ENCODE peak calls at places on chromosomes 4 and X, in seven cellular contexts. One of them, this sample, is unnamed.

GRCh38 chr4:74157116-74157742 is 689 bp upstream of the MTHFD2L start:
- DNase-seq in fibroblast of mammary gland: peak; percentile 70
- DNase-seq in PC-3: no peak
- DNase-seq in stomach: no peak
- DNase-seq in DND-41: no peak
- DNase-seq in HL-60: no peak
- DNase-seq in bronchial epithelial cell: peak; percentile 34
- DNase-seq in this sample: no peak

GRCh38 chr4:76658231-76659102 is 223.4 kb downstream of the SHROOM3 start:
- DNase-seq in DND-41: no peak
- DNase-seq in PC-3: peak; percentile 79
- DNase-seq in stomach: no peak
- DNase-seq in HL-60: no peak
- DNase-seq in bronchial epithelial cell: peak; percentile 83
- DNase-seq in fibroblast of mammary gland: peak; percentile 87
- DNase-seq in this sample: no peak

GRCh38 chr4:73139991-73140390 is 70.5 kb upstream of the COX18 start:
- DNase-seq in PC-3: no peak
- DNase-seq in fibroblast of mammary gland: peak; percentile 44
- DNase-seq in DND-41: no peak
- DNase-seq in HL-60: no peak
- DNase-seq in stomach: no peak
- DNase-seq in bronchial epithelial cell: no peak
- DNase-seq in this sample: no peak

GRCh38 chrX:102899940-102900916 is 36.8 kb upstream of the RAB40AL start:
- DNase-seq in bronchial epithelial cell: peak; percentile 64
- DNase-seq in stomach: peak; percentile 75
- DNase-seq in HL-60: peak; percentile 23
- DNase-seq in PC-3: peak; percentile 90
- DNase-seq in DND-41: peak; percentile 73
- DNase-seq in fibroblast of mammary gland: peak; percentile 73
- DNase-seq in this sample: peak; percentile 28

GRCh38 chr4:158538176-158538575 is 16.5 kb downstream of the RXFP1 start:
- DNase-seq in fibroblast of mammary gland: peak; percentile 56
- DNase-seq in PC-3: no peak
- DNase-seq in DND-41: no peak
- DNase-seq in stomach: no peak
- DNase-seq in HL-60: no peak
- DNase-seq in bronchial epithelial cell: peak; percentile 83
- DNase-seq in this sample: no peak

GRCh38 chr4:147108409-147108808 is 162.7 kb upstream of the TTC29 start:
- DNase-seq in DND-41: no peak
- DNase-seq in HL-60: no peak
- DNase-seq in stomach: no peak
- DNase-seq in bronchial epithelial cell: no peak
- DNase-seq in PC-3: peak; percentile 5
- DNase-seq in fibroblast of mammary gland: peak; percentile 63
- DNase-seq in this sample: no peak

GRCh38 chr4:10237131-10237530 is 120.5 kb upstream of the WDR1 start:
- DNase-seq in HL-60: no peak
- DNase-seq in bronchial epithelial cell: no peak
- DNase-seq in PC-3: no peak
- DNase-seq in DND-41: no peak
- DNase-seq in stomach: no peak
- DNase-seq in fibroblast of mammary gland: no peak
- DNase-seq in this sample: no peak

GRCh38 chrX:106999002-106999975 is 723 bp downstream of the MORC4 start:
- DNase-seq in stomach: peak; percentile 56
- DNase-seq in HL-60: no peak
- DNase-seq in bronchial epithelial cell: peak; percentile 42
- DNase-seq in fibroblast of mammary gland: peak; percentile 59
- DNase-seq in DND-41: no peak
- DNase-seq in PC-3: peak; percentile 73
- DNase-seq in this sample: peak; percentile 12

GRCh38 chrX:154517101-154517781 is 1.2 kb upstream of the FAM3A start:
- DNase-seq in PC-3: no peak
- DNase-seq in bronchial epithelial cell: no peak
- DNase-seq in fibroblast of mammary gland: no peak
- DNase-seq in HL-60: no peak
- DNase-seq in stomach: no peak
- DNase-seq in DND-41: no peak
- DNase-seq in this sample: no peak
- H3K4me3 ChIP-seq in PC-3: peak overlapping the region; percentile 92
- H3K4me3 ChIP-seq in bronchial epithelial cell: peak overlapping the region; percentile 49
- H3K4me3 ChIP-seq in fibroblast of mammary gland: no peak overlapping the region
- H3K4me3 ChIP-seq in HL-60: no peak overlapping the region
- H3K4me3 ChIP-seq in stomach: peak overlapping the region; percentile 60
- H3K4me3 ChIP-seq in DND-41: peak overlapping the region; percentile 69
- H3K4me3 ChIP-seq in this sample: no peak overlapping the region

DNA sequence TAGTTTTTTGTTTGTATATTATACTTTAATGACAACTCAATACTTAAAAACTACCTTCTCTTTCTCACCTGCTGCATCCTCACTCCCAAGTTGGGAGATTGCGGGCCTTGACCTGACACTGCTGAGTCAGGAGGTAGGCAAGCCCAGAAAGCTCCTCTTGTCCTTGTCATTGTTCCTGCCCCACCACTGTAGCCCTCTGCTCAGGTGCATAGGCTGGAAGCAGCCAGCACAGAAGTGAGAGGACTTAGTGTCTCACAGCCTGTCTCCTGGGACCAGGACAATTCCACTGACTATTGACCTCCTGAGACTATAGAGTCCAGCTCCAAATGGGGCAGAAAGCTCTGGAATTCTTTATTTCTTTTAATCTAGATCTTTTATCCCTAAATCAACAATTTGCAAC is 123.5 kb upstream of the NDP start:
- DNase-seq in PC-3: no peak
- DNase-seq in stomach: no peak
- DNase-seq in DND-41: no peak
- DNase-seq in fibroblast of mammary gland: no peak
- DNase-seq in HL-60: no peak
- DNase-seq in bronchial epithelial cell: no peak
- DNase-seq in this sample: no peak
- H3K4me3 ChIP-seq in PC-3: no peak overlapping the region
- H3K4me3 ChIP-seq in stomach: no peak overlapping the region
- H3K4me3 ChIP-seq in DND-41: no peak overlapping the region
- H3K4me3 ChIP-seq in fibroblast of mammary gland: no peak overlapping the region
- H3K4me3 ChIP-seq in HL-60: no peak overlapping the region
- H3K4me3 ChIP-seq in bronchial epithelial cell: no peak overlapping the region
- H3K4me3 ChIP-seq in this sample: no peak overlapping the region

GRCh38 chr4:2795558-2796260 is 2.8 kb downstream of the SH3BP2 start:
- DNase-seq in stomach: peak; percentile 25
- DNase-seq in HL-60: no peak
- DNase-seq in PC-3: no peak
- DNase-seq in bronchial epithelial cell: peak; percentile 17
- DNase-seq in DND-41: no peak
- DNase-seq in fibroblast of mammary gland: no peak
- DNase-seq in this sample: no peak

GRCh38 chr4:2792711-2793577 is at the start of gene SH3BP2:
- DNase-seq in DND-41: no peak
- DNase-seq in HL-60: no peak
- DNase-seq in fibroblast of mammary gland: no peak
- DNase-seq in PC-3: peak; percentile 59
- DNase-seq in bronchial epithelial cell: peak; percentile 38
- DNase-seq in stomach: peak; percentile 86
- DNase-seq in this sample: no peak

GRCh38 chr4:2794707-2795557 is 2.0 kb downstream of the SH3BP2 start:
- DNase-seq in HL-60: no peak
- DNase-seq in DND-41: no peak
- DNase-seq in bronchial epithelial cell: peak; percentile 49
- DNase-seq in PC-3: no peak
- DNase-seq in stomach: peak; percentile 53
- DNase-seq in fibroblast of mammary gland: peak; percentile 73
- DNase-seq in this sample: no peak

GRCh38 chr4:2793578-2793919 is 664 bp downstream of the SH3BP2 start:
- DNase-seq in fibroblast of mammary gland: peak; percentile 51
- DNase-seq in DND-41: no peak
- DNase-seq in bronchial epithelial cell: peak; percentile 60
- DNase-seq in HL-60: no peak
- DNase-seq in PC-3: peak; percentile 58
- DNase-seq in stomach: peak; percentile 56
- DNase-seq in this sample: no peak

DNA sequence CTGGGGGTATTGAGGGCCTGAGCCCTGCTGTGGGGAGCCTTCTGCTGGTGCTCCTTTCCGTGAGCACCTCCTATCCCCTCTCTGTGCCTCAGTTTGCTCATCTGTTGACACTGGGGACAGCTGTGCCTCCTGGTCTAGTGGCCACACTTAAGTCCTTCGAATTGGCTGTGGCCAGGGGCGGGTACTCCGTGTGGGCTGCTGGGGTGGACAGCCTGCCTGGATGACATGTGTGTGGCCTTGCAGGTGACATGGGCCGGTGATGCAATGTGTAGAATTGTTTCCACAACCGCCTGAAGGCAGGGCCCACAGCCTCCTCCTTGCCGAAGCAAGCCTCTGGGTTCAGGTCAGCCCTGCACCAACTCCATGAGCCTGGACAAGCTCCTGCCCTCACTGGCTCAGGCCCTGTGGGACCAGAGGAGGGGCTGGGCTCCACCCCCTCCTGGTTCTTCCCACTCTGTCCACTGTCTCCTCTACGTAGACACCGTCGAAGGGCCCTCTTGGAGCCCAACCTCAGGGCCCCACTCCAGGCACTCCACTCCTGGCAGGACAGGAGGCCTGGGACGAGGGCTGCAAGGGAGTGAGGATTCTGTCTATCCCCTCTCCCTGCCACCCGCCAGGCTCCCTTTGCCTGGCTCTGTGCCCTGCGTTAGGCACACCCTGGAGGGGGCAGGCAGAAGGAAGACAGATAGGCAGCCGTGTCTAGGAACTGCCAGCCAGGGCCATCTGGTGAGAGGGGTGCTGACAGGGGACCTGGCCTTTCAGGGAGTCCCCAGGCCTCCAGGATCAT is 1.2 kb downstream of the SH3BP2 start:
- DNase-seq in PC-3: no peak
- DNase-seq in HL-60: no peak
- DNase-seq in stomach: peak; percentile 66
- DNase-seq in fibroblast of mammary gland: no peak
- DNase-seq in bronchial epithelial cell: peak; percentile 25
- DNase-seq in DND-41: no peak
- DNase-seq in this sample: no peak
- H3K4me3 ChIP-seq in PC-3: peak overlapping the region; percentile 67
- H3K4me3 ChIP-seq in HL-60: peak overlapping the region; percentile 69
- H3K4me3 ChIP-seq in stomach: peak overlapping the region; percentile 58
- H3K4me3 ChIP-seq in fibroblast of mammary gland: peak overlapping the region; percentile 50
- H3K4me3 ChIP-seq in bronchial epithelial cell: peak overlapping the region; percentile 82
- H3K4me3 ChIP-seq in DND-41: no peak overlapping the region
- H3K4me3 ChIP-seq in this sample: peak overlapping the region; percentile 42

DNA sequence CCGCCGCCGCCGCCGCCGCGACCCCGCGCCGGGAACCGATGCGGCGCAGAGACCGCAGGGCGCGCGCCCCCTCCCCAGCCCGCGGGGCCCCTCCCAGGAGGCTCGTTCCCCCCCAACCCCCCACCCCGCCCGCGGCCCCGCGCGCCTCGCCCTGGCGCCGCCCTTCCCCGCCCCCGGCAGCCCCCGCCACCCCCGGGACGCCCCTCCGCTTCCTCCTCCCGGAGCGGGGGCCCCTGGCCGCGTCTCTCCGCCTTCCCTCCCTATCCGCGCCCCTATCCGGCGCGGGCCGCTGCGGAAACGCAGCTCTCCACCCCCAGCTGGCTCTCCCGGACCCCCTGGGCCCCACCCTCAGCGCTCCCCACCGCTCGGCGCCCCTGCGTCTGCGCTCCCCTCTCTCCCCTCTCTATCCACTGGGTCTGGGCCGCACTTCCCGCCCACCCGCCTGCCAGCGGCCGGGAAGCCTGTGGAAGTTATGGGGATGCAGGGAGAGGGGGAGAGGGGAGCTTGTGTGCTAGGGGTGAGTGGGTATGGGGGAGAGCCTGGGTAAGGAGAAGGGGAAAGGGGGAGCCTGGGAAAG is at the start of gene TMEM271:
- DNase-seq in bronchial epithelial cell: no peak
- DNase-seq in fibroblast of mammary gland: no peak
- DNase-seq in DND-41: no peak
- DNase-seq in PC-3: no peak
- DNase-seq in HL-60: no peak
- DNase-seq in stomach: no peak
- DNase-seq in this sample: no peak
- H3K4me3 ChIP-seq in bronchial epithelial cell: no peak within 1 kb of the TSS
- H3K4me3 ChIP-seq in fibroblast of mammary gland: no peak within 1 kb of the TSS
- H3K4me3 ChIP-seq in DND-41: no peak within 1 kb of the TSS
- H3K4me3 ChIP-seq in PC-3: no peak within 1 kb of the TSS
- H3K4me3 ChIP-seq in HL-60: no peak within 1 kb of the TSS
- H3K4me3 ChIP-seq in stomach: no peak within 1 kb of the TSS
- H3K4me3 ChIP-seq in this sample: no peak within 1 kb of the TSS

GRCh38 chrX:40729923-40730584 is 5.3 kb downstream of the MED14 start:
- DNase-seq in DND-41: no peak
- DNase-seq in stomach: no peak
- DNase-seq in bronchial epithelial cell: no peak
- DNase-seq in HL-60: no peak
- DNase-seq in PC-3: no peak
- DNase-seq in fibroblast of mammary gland: no peak
- DNase-seq in this sample: no peak

GRCh38 chrX:40733691-40734090 is 1.7 kb downstream of the MED14 start:
- DNase-seq in DND-41: no peak
- DNase-seq in HL-60: no peak
- DNase-seq in PC-3: no peak
- DNase-seq in stomach: no peak
- DNase-seq in bronchial epithelial cell: no peak
- DNase-seq in fibroblast of mammary gland: no peak
- DNase-seq in this sample: no peak

GRCh38 chrX:40736170-40736505 is 796 bp upstream of the MED14 start:
- DNase-seq in DND-41: no peak
- DNase-seq in HL-60: no peak
- DNase-seq in PC-3: peak; percentile 4
- DNase-seq in stomach: no peak
- DNase-seq in fibroblast of mammary gland: no peak
- DNase-seq in bronchial epithelial cell: no peak
- DNase-seq in this sample: no peak

GRCh38 chrX:40734956-40735317 is 405 bp downstream of the MED14 start:
- DNase-seq in HL-60: no peak
- DNase-seq in bronchial epithelial cell: no peak
- DNase-seq in stomach: no peak
- DNase-seq in fibroblast of mammary gland: no peak
- DNase-seq in DND-41: peak; percentile 46
- DNase-seq in PC-3: no peak
- DNase-seq in this sample: no peak

GRCh38 chrX:40735318-40736169 is at the start of gene MED14:
- DNase-seq in HL-60: peak; percentile 83
- DNase-seq in bronchial epithelial cell: peak; percentile 71
- DNase-seq in fibroblast of mammary gland: peak; percentile 78
- DNase-seq in stomach: peak; percentile 86
- DNase-seq in DND-41: peak; percentile 90
- DNase-seq in PC-3: peak; percentile 84
- DNase-seq in this sample: peak; percentile 45
- H3K4me3 ChIP-seq in HL-60: peak within 1 kb of the TSS; percentile 59
- H3K4me3 ChIP-seq in bronchial epithelial cell: peak within 1 kb of the TSS; percentile 60
- H3K4me3 ChIP-seq in fibroblast of mammary gland: peak within 1 kb of the TSS; percentile 78
- H3K4me3 ChIP-seq in stomach: peak within 1 kb of the TSS; percentile 72
- H3K4me3 ChIP-seq in DND-41: peak within 1 kb of the TSS; percentile 66
- H3K4me3 ChIP-seq in PC-3: peak within 1 kb of the TSS; percentile 92
- H3K4me3 ChIP-seq in this sample: peak within 1 kb of the TSS; percentile 82

GRCh38 chr4:184344435-184344834 is 126.8 kb upstream of the ENPP6 start:
- DNase-seq in fibroblast of mammary gland: no peak
- DNase-seq in PC-3: no peak
- DNase-seq in DND-41: no peak
- DNase-seq in bronchial epithelial cell: no peak
- DNase-seq in stomach: no peak
- DNase-seq in HL-60: no peak
- DNase-seq in this sample: no peak
- H3K4me3 ChIP-seq in fibroblast of mammary gland: no peak overlapping the region
- H3K4me3 ChIP-seq in PC-3: no peak overlapping the region
- H3K4me3 ChIP-seq in DND-41: no peak overlapping the region
- H3K4me3 ChIP-seq in bronchial epithelial cell: no peak overlapping the region
- H3K4me3 ChIP-seq in stomach: no peak overlapping the region
- H3K4me3 ChIP-seq in HL-60: no peak overlapping the region
- H3K4me3 ChIP-seq in this sample: no peak overlapping the region